ENCODE peak calls at places on chromosomes 5 and 9, in four cellular contexts. R is coronary artery, K is GDM1, W is IMR-90. C is an unnamed sample.

GRCh38 chr5:6365977-6366590 is 12.3 kb downstream of the MED10 start:
- DNase-seq in W (no peak), R (peak; percentile 31), K (peak; percentile 48), C (no peak)

GRCh38 chr5:61431923-61432620 is 100.0 kb downstream of the ZSWIM6 start:
- DNase-seq in W (no peak), K (no peak), R (no peak), C (no peak)

GRCh38 chr9:99085949-99086948 is 18.7 kb upstream of the TGFBR1 start:
- DNase-seq in R (no peak), K (peak; percentile 17), W (peak; percentile 90), C (peak; percentile 79)

GRCh38 chr5:149002053-149002452 is 60.8 kb downstream of the SH3TC2 start:
- DNase-seq in W (peak; percentile 100), K (no peak), R (no peak), C (peak; percentile 100)

GRCh38 chr5:79111960-79112702 is 522 bp downstream of the BHMT start:
- DNase-seq in K (no peak), W (no peak), R (no peak), C (no peak)

GRCh38 chr5:117682416-117682815 is 1107.8 kb upstream of the SEMA6A start:
- DNase-seq in R (no peak), W (peak; percentile 5), K (no peak), C (no peak)

GRCh38 chr5:89301572-89302025 is 418.6 kb upstream of the MEF2C start:
- DNase-seq in W (no peak), R (no peak), K (no peak), C (no peak)

GRCh38 chr9:4661165-4662095 is 664 bp upstream of the PLPP6 start:
- DNase-seq in K (no peak), W (peak; percentile 55), R (no peak), C (no peak)

GRCh38 chr5:159877894-159878448 is 38.3 kb upstream of the ADRA1B start:
- DNase-seq in K (no peak), W (no peak), R (no peak), C (no peak)

GRCh38 chr5:158287643-158288228 is 428.8 kb upstream of the CLINT1 start:
- DNase-seq in K (no peak), W (peak; percentile 72), R (no peak), C (peak; percentile 86)

GRCh38 chr9:88216132-88216995 is 78.1 kb upstream of the SPATA31C2 start:
- DNase-seq in W (no peak), R (no peak), K (no peak), C (no peak)

GRCh38 chr5:116388564-116389258 is 185.9 kb downstream of the SEMA6A start:
- DNase-seq in W (no peak), R (no peak), K (no peak), C (no peak)

GRCh38 chr5:59560553-59560952 is 333.0 kb downstream of the PDE4D start:
- DNase-seq in R (no peak), W (no peak), K (no peak), C (peak; percentile 9)

GRCh38 chr5:13957032-13957645 is 12.7 kb upstream of the DNAH5 start:
- DNase-seq in K (peak; percentile 9), W (peak; percentile 78), R (no peak), C (peak; percentile 74)

GRCh38 chr9:86034863-86035734 is 64.3 kb downstream of the GOLM1 start:
- DNase-seq in R (no peak), W (peak; percentile 40), K (no peak), C (peak; percentile 50)

GRCh38 chr5:67301285-67301904 is 104.8 kb upstream of the CD180 start:
- DNase-seq in K (no peak), W (peak; percentile 82), R (peak; percentile 81), C (peak; percentile 84)

GRCh38 chr9:85041737-85042136 is 372.2 kb downstream of the NTRK2 start:
- DNase-seq in W (no peak), K (no peak), R (no peak), C (no peak)

GRCh38 chr5:14900661-14901461 is 29.3 kb upstream of the ANKH start:
- DNase-seq in K (no peak), R (no peak), W (peak; percentile 86), C (no peak)

GRCh38 chr9:129676970-129677369 is 11.5 kb downstream of the PRRX2 start:
- DNase-seq in K (no peak), W (no peak), R (no peak), C (peak; percentile 33)

GRCh38 chr9:137247135-137247915 is 3.8 kb upstream of the STPG3 start:
- DNase-seq in K (no peak), R (no peak), W (no peak), C (no peak)

GRCh38 chr9:12224449-12224848 is 468.7 kb upstream of the TYRP1 start:
- DNase-seq in K (no peak), R (no peak), W (no peak), C (no peak)

GRCh38 chr9:131361202-131361833 is 32.6 kb upstream of the PRRC2B start:
- DNase-seq in R (no peak), K (no peak), W (no peak), C (no peak)

GRCh38 chr5:8729437-8729836 is 816.4 kb downstream of the SEMA5A start:
- DNase-seq in K (no peak), W (peak; percentile 68), R (no peak), C (no peak)

GRCh38 chr5:127871448-127872153 is 168.4 kb downstream of the CCDC192 start:
- DNase-seq in W (no peak), K (no peak), R (no peak), C (no peak)

GRCh38 chr9:124392855-124393460 is 22.3 kb downstream of the PSMB7 start:
- DNase-seq in W (peak; percentile 95), R (no peak), K (no peak), C (peak; percentile 99)

GRCh38 chr5:83470920-83471404 is 582 bp upstream of the VCAN start:
- DNase-seq in R (no peak), W (no peak), K (no peak), C (no peak)

GRCh38 chr9:134683714-134684374 is 42.2 kb downstream of the COL5A1 start:
- DNase-seq in W (no peak), K (no peak), R (no peak), C (no peak)

GRCh38 chr5:81482595-81482994 is 88.7 kb upstream of the ACOT12 start:
- DNase-seq in R (no peak), K (no peak), W (peak; percentile 6), C (no peak)

GRCh38 chr9:35096035-35096849 is at the start of gene PIGO:
- DNase-seq in R (peak; percentile 93), K (peak; percentile 80), W (peak; percentile 76), C (peak; percentile 85)

GRCh38 chr9:121735792-121736130 is 84.3 kb downstream of the DAB2IP start:
- DNase-seq in K (no peak), W (no peak), R (no peak), C (no peak)

GRCh38 chr5:27130587-27130986 is 92.2 kb upstream of the CDH9 start:
- DNase-seq in W (peak; percentile 0), R (no peak), K (no peak), C (peak; percentile 27)

GRCh38 chr9:75071530-75072122 is 16.3 kb downstream of the NMRK1 start:
- DNase-seq in K (no peak), W (no peak), R (no peak), C (peak; percentile 25)

C was measured in HT1080.